ENCODE peak calls at places on chromosomes 13 and 19, in five cellular contexts. R, Z, V, T and A are unnamed samples.

GRCh38 chr13:30792257-30793000 is 57.1 kb downstream of the ALOX5AP start:
- DNase-seq in R (no peak), Z (no peak), V (peak), T (peak), A (peak)

GRCh38 chr13:21973437-21974125 is 302.7 kb downstream of the FGF9 start:
- DNase-seq in R (no peak), Z (no peak), V (no peak), T (no peak), A (no peak)

GRCh38 chr13:44969858-44970484 is 19.3 kb downstream of the NUFIP1 start:
- DNase-seq in R (no peak), Z (no peak), V (peak), T (no peak), A (peak)

GRCh38 chr13:68727165-68727564 is 1380.5 kb upstream of the ATXN8OS start:
- DNase-seq in R (no peak), Z (no peak), V (no peak), T (no peak), A (peak)

GRCh38 chr19:27746691-27747380 is 1466.1 kb downstream of the UQCRFS1 start:
- DNase-seq in R (no peak), Z (no peak), V (no peak), T (no peak), A (peak)

GRCh38 chr13:34143637-34144036 is 325.7 kb downstream of the RFC3 start:
- DNase-seq in R (no peak), Z (no peak), V (no peak), T (no peak), A (no peak)

GRCh38 chr13:70027551-70027950 is 80.1 kb upstream of the ATXN8OS start:
- DNase-seq in R (no peak), Z (no peak), V (no peak), T (no peak), A (no peak)

GRCh38 chr19:51712461-51713081 is 11.2 kb downstream of the HAS1 start:
- DNase-seq in R (no peak), Z (no peak), V (peak), T (no peak), A (peak)

GRCh38 chr13:81058211-81058915 is 717.4 kb upstream of the SPRY2 start:
- DNase-seq in R (no peak), Z (no peak), V (no peak), T (no peak), A (no peak)

GRCh38 chr13:112464720-112465119 is 88.6 kb downstream of the SPACA7 start:
- DNase-seq in R (no peak), Z (no peak), V (no peak), T (no peak), A (no peak)

GRCh38 chr13:113052206-113052605 is 53.4 kb upstream of the F7 start:
- DNase-seq in R (no peak), Z (no peak), V (no peak), T (no peak), A (no peak)

GRCh38 chr13:22127277-22128143 is 456.6 kb downstream of the FGF9 start:
- DNase-seq in R (no peak), Z (no peak), V (no peak), T (no peak), A (peak)

GRCh38 chr19:14517840-14518505 is at the start of gene DNAJB1:
- DNase-seq in R (peak), Z (peak), V (peak), T (peak), A (peak)

GRCh38 chr19:41706741-41707501 is 1.5 kb upstream of the CEACAM5 start:
- DNase-seq in R (peak), Z (peak), V (peak), T (no peak), A (no peak)

GRCh38 chr19:30330266-30330665 is 41.9 kb upstream of the ZNF536 start:
- DNase-seq in R (no peak), Z (no peak), V (no peak), T (no peak), A (no peak)

GRCh38 chr13:97192166-97192565 is 30.0 kb upstream of the MBNL2 start:
- DNase-seq in R (no peak), Z (no peak), V (no peak), T (no peak), A (no peak)

GRCh38 chr19:30361107-30361447 is 11.1 kb upstream of the ZNF536 start:
- DNase-seq in R (no peak), Z (no peak), V (no peak), T (no peak), A (no peak)

GRCh38 chr13:29909975-29910674 is 59.7 kb upstream of the UBL3 start:
- DNase-seq in R (no peak), Z (no peak), V (peak), T (no peak), A (peak)

GRCh38 chr19:33447336-33448158 is 74.0 kb downstream of the CEBPG start:
- DNase-seq in R (no peak), Z (no peak), V (no peak), T (no peak), A (no peak)

GRCh38 chr13:44750618-44751017 is 174.5 kb upstream of the TSC22D1 start:
- DNase-seq in R (no peak), Z (no peak), V (no peak), T (no peak), A (no peak)

GRCh38 chr13:106533101-106533939 is 2.1 kb downstream of the EFNB2 start:
- DNase-seq in R (no peak), Z (no peak), V (peak), T (peak), A (peak)

GRCh38 chr19:32566246-32566830 is 14.7 kb upstream of the PDCD5 start:
- DNase-seq in R (no peak), Z (no peak), V (no peak), T (no peak), A (peak)

GRCh38 chr13:43303040-43303729 is 279.8 kb downstream of the DNAJC15 start:
- DNase-seq in R (no peak), Z (no peak), V (peak), T (peak), A (peak)

GRCh38 chr19:46082728-46083050 is 41.8 kb downstream of the IGFL3 start:
- DNase-seq in R (no peak), Z (no peak), V (peak), T (no peak), A (no peak)

GRCh38 chr13:19059016-19059780 is 122.4 kb downstream of the TUBA3C start:
- DNase-seq in R (no peak), Z (no peak), V (no peak), T (no peak), A (no peak)

GRCh38 chr13:73945871-73946270 is 188.3 kb downstream of the KLF12 start:
- DNase-seq in R (no peak), Z (no peak), V (no peak), T (no peak), A (no peak)

GRCh38 chr13:23656637-23657036 is 86.4 kb downstream of the TNFRSF19 start:
- DNase-seq in R (no peak), Z (no peak), V (no peak), T (no peak), A (peak)

GRCh38 chr13:87661471-87661870 is 9.7 kb upstream of the SLITRK5 start:
- DNase-seq in R (no peak), Z (no peak), V (peak), T (no peak), A (peak)

GRCh38 chr13:85241045-85241444 is 558.2 kb downstream of the SLITRK6 start:
- DNase-seq in R (no peak), Z (no peak), V (no peak), T (no peak), A (peak)

GRCh38 chr19:3605770-3606169 is 905 bp downstream of the TBXA2R start:
- DNase-seq in R (no peak), Z (no peak), V (no peak), T (no peak), A (no peak)

GRCh38 chr19:46546194-46546896 is 50.7 kb upstream of the PNMA8B start:
- DNase-seq in R (peak), Z (no peak), V (no peak), T (no peak), A (peak)

GRCh38 chr19:12766051-12766521 is 9.3 kb downstream of the HOOK2 start:
- DNase-seq in R (peak), Z (peak), V (peak), T (peak), A (peak)

GRCh38 chr19:15452111-15453047 is 2.6 kb upstream of the WIZ start:
- DNase-seq in R (no peak), Z (no peak), V (no peak), T (peak), A (peak)

GRCh38 chr13:95002968-95003813 is 290.8 kb upstream of the SOX21 start:
- DNase-seq in R (no peak), Z (no peak), V (no peak), T (no peak), A (no peak)

GRCh38 chr13:28819046-28819747 is 942 bp upstream of the MTUS2 start:
- DNase-seq in R (no peak), Z (no peak), V (no peak), T (peak), A (peak)

GRCh38 chr13:39600766-39601165 is 2.2 kb downstream of the LHFPL6 start:
- DNase-seq in R (no peak), Z (no peak), V (no peak), T (no peak), A (no peak)

GRCh38 chr19:43461303-43461702 is 4.1 kb downstream of the LYPD3 start:
- DNase-seq in R (no peak), Z (no peak), V (no peak), T (no peak), A (no peak)

GRCh38 chr13:40145139-40145538 is 489.7 kb downstream of the COG6 start:
- DNase-seq in R (no peak), Z (no peak), V (no peak), T (no peak), A (no peak)

GRCh38 chr19:51337861-51338562 is 3.9 kb downstream of the VSIG10L start:
- DNase-seq in R (no peak), Z (no peak), V (no peak), T (no peak), A (no peak)